ENCODE peak calls at places on chromosomes 6 and 20, in four cellular contexts. G is HS-27A, L is PC-9, N is Calu3. R is an unnamed sample.

GRCh38 chr6:149974825-149975224 is 11.1 kb downstream of the ULBP1 start:
- DNase-seq in G (no peak), L (no peak), N (no peak), R (no peak)

GRCh38 chr6:70537266-70537665 is 29.5 kb upstream of the SDHAF4 start:
- DNase-seq in G (no peak), L (no peak), N (no peak), R (no peak)

GRCh38 chr20:59831024-59831900 is 102.2 kb downstream of the SYCP2 start:
- DNase-seq in G (no peak), L (peak), N (peak), R (no peak)

GRCh38 chr6:38524436-38525145 is 115.1 kb downstream of the BTBD9 start:
- DNase-seq in G (no peak), L (no peak), N (no peak), R (no peak)

GRCh38 chr6:37549186-37549957 is 49.7 kb upstream of the CCDC167 start:
- DNase-seq in G (no peak), L (no peak), N (no peak), R (no peak)

GRCh38 chr6:44116643-44117382 is 10.4 kb downstream of the MRPL14 start:
- DNase-seq in G (peak), L (peak), N (no peak), R (no peak)

GRCh38 chr6:19757036-19757435 is 80.1 kb upstream of the ID4 start:
- DNase-seq in G (no peak), L (no peak), N (no peak), R (no peak)

GRCh38 chr6:74249658-74250057 is 553.7 kb downstream of the CD109 start:
- DNase-seq in G (no peak), L (no peak), N (no peak), R (no peak)

GRCh38 chr6:163600781-163601180 is 186.3 kb downstream of the QKI start:
- DNase-seq in G (no peak), L (no peak), N (no peak), R (no peak)

GRCh38 chr6:79385893-79386292 is 151.3 kb downstream of the LCA5 start:
- DNase-seq in G (no peak), L (no peak), N (no peak), R (no peak)

GRCh38 chr6:144438103-144438502 is 153.0 kb downstream of the UTRN start:
- DNase-seq in G (no peak), L (no peak), N (no peak), R (no peak)

GRCh38 chr6:117674991-117675657 is at the start of gene NUS1:
- DNase-seq in G (peak), L (peak), N (peak), R (peak)

GRCh38 chr6:148771212-148771601 is 24.4 kb downstream of the UST start:
- DNase-seq in G (no peak), L (no peak), N (no peak), R (no peak)

GRCh38 chr6:7401103-7401502 is 11.5 kb downstream of the RIOK1 start:
- DNase-seq in G (no peak), L (no peak), N (no peak), R (no peak)

GRCh38 chr6:149815788-149816187 is 48.4 kb downstream of the LRP11 start:
- DNase-seq in G (no peak), L (no peak), N (no peak), R (no peak)

GRCh38 chr6:107600936-107601335 is 111.0 kb downstream of the SOBP start:
- DNase-seq in G (peak), L (peak), N (peak), R (no peak)

GRCh38 chr6:138105880-138106664 is 1.1 kb downstream of the PERP start:
- DNase-seq in G (no peak), L (peak), N (no peak), R (no peak)

GRCh38 chr6:6825986-6826901 is 237.7 kb downstream of the LY86 start:
- DNase-seq in G (no peak), L (peak), N (peak), R (no peak)

GRCh38 chr20:460707-461106 is 1.6 kb downstream of the TBC1D20 start:
- DNase-seq in G (no peak), L (no peak), N (no peak), R (no peak)

GRCh38 chr6:105515054-105515453 is 112.2 kb upstream of the PREP start:
- DNase-seq in G (no peak), L (no peak), N (no peak), R (no peak)

GRCh38 chr6:169108753-169109152 is 144.9 kb downstream of the THBS2 start:
- DNase-seq in G (no peak), L (no peak), N (no peak), R (no peak)

GRCh38 chr6:142771162-142771561 is 173.8 kb downstream of the HIVEP2 start:
- DNase-seq in G (no peak), L (no peak), N (no peak), R (no peak)

R was measured in NK-92 treated with Interleukin-12 subunit alpha and Interleukin-12 subunit beta, amount 100 ng/mL, for 24 hours.